ENCODE peak calls at places on chromosomes 11 and 22, in six cellular contexts. One of them, this sample, is unnamed.

GRCh38 chr11:2888266-2888968 is 2.8 kb upstream of the CDKN1C start:
- DNase-seq in naive thymus-derived CD8-positive, alpha-beta T cell: peak
- DNase-seq in GM12892: peak
- DNase-seq in dermis microvascular lymphatic vessel endothelial cell: peak
- DNase-seq in hypothalamus: peak
- DNase-seq in iris pigment epithelial cell: peak
- DNase-seq in this sample: peak

GRCh38 chr22:40116496-40117200 is 61.1 kb upstream of the TNRC6B start:
- DNase-seq in naive thymus-derived CD8-positive, alpha-beta T cell: peak
- DNase-seq in GM12892: no peak
- DNase-seq in dermis microvascular lymphatic vessel endothelial cell: peak
- DNase-seq in hypothalamus: no peak
- DNase-seq in iris pigment epithelial cell: no peak
- DNase-seq in this sample: no peak

GRCh38 chr22:20751185-20751851 is 22.6 kb upstream of the SERPIND1 start:
- DNase-seq in naive thymus-derived CD8-positive, alpha-beta T cell: no peak
- DNase-seq in GM12892: no peak
- DNase-seq in dermis microvascular lymphatic vessel endothelial cell: no peak
- DNase-seq in hypothalamus: no peak
- DNase-seq in iris pigment epithelial cell: no peak
- DNase-seq in this sample: no peak

GRCh38 chr11:69511358-69512015 is 30.0 kb downstream of the LINC01488 start:
- DNase-seq in naive thymus-derived CD8-positive, alpha-beta T cell: no peak
- DNase-seq in GM12892: no peak
- DNase-seq in dermis microvascular lymphatic vessel endothelial cell: no peak
- DNase-seq in hypothalamus: no peak
- DNase-seq in iris pigment epithelial cell: peak
- DNase-seq in this sample: no peak

GRCh38 chr11:61201476-61201875 is 1.8 kb upstream of the PGA3 start:
- DNase-seq in naive thymus-derived CD8-positive, alpha-beta T cell: no peak
- DNase-seq in GM12892: no peak
- DNase-seq in dermis microvascular lymphatic vessel endothelial cell: no peak
- DNase-seq in hypothalamus: no peak
- DNase-seq in iris pigment epithelial cell: no peak
- DNase-seq in this sample: no peak

GRCh38 chr11:134071766-134072403 is 3.0 kb downstream of the JAM3 start:
- DNase-seq in naive thymus-derived CD8-positive, alpha-beta T cell: no peak
- DNase-seq in GM12892: no peak
- DNase-seq in dermis microvascular lymphatic vessel endothelial cell: no peak
- DNase-seq in hypothalamus: no peak
- DNase-seq in iris pigment epithelial cell: no peak
- DNase-seq in this sample: no peak

GRCh38 chr11:12628322-12628721 is 45.9 kb upstream of the TEAD1 start:
- DNase-seq in naive thymus-derived CD8-positive, alpha-beta T cell: no peak
- DNase-seq in GM12892: no peak
- DNase-seq in dermis microvascular lymphatic vessel endothelial cell: no peak
- DNase-seq in hypothalamus: no peak
- DNase-seq in iris pigment epithelial cell: no peak
- DNase-seq in this sample: no peak

GRCh38 chr11:12070446-12071267 is 39.7 kb upstream of the MICAL2 start:
- DNase-seq in naive thymus-derived CD8-positive, alpha-beta T cell: no peak
- DNase-seq in GM12892: no peak
- DNase-seq in dermis microvascular lymphatic vessel endothelial cell: no peak
- DNase-seq in hypothalamus: no peak
- DNase-seq in iris pigment epithelial cell: no peak
- DNase-seq in this sample: no peak

GRCh38 chr11:123573291-123573690 is 81.1 kb downstream of the SCN3B start:
- DNase-seq in naive thymus-derived CD8-positive, alpha-beta T cell: no peak
- DNase-seq in GM12892: no peak
- DNase-seq in dermis microvascular lymphatic vessel endothelial cell: no peak
- DNase-seq in hypothalamus: no peak
- DNase-seq in iris pigment epithelial cell: no peak
- DNase-seq in this sample: no peak

GRCh38 chr22:41935015-41935908 is 8.7 kb upstream of the TNFRSF13C start:
- DNase-seq in naive thymus-derived CD8-positive, alpha-beta T cell: no peak
- DNase-seq in GM12892: no peak
- DNase-seq in dermis microvascular lymphatic vessel endothelial cell: no peak
- DNase-seq in hypothalamus: peak
- DNase-seq in iris pigment epithelial cell: no peak
- DNase-seq in this sample: no peak

GRCh38 chr11:1008001-1008400 is 28.5 kb downstream of the MUC6 start:
- DNase-seq in naive thymus-derived CD8-positive, alpha-beta T cell: no peak
- DNase-seq in GM12892: no peak
- DNase-seq in dermis microvascular lymphatic vessel endothelial cell: no peak
- DNase-seq in hypothalamus: no peak
- DNase-seq in iris pigment epithelial cell: no peak
- DNase-seq in this sample: no peak

GRCh38 chr22:22616636-22617035 is 27.8 kb upstream of the GGTLC2 start:
- DNase-seq in naive thymus-derived CD8-positive, alpha-beta T cell: no peak
- DNase-seq in GM12892: no peak
- DNase-seq in dermis microvascular lymphatic vessel endothelial cell: no peak
- DNase-seq in hypothalamus: no peak
- DNase-seq in iris pigment epithelial cell: no peak
- DNase-seq in this sample: no peak

GRCh38 chr11:2891901-2892214 is 6.3 kb upstream of the CDKN1C start:
- DNase-seq in naive thymus-derived CD8-positive, alpha-beta T cell: peak
- DNase-seq in GM12892: no peak
- DNase-seq in dermis microvascular lymphatic vessel endothelial cell: no peak
- DNase-seq in hypothalamus: no peak
- DNase-seq in iris pigment epithelial cell: no peak
- DNase-seq in this sample: no peak

GRCh38 chr11:48087974-48088681 is 107.8 kb downstream of the PTPRJ start:
- DNase-seq in naive thymus-derived CD8-positive, alpha-beta T cell: no peak
- DNase-seq in GM12892: no peak
- DNase-seq in dermis microvascular lymphatic vessel endothelial cell: peak
- DNase-seq in hypothalamus: no peak
- DNase-seq in iris pigment epithelial cell: no peak
- DNase-seq in this sample: no peak

GRCh38 chr11:126336646-126337045 is 18.8 kb upstream of the ST3GAL4 start:
- DNase-seq in naive thymus-derived CD8-positive, alpha-beta T cell: no peak
- DNase-seq in GM12892: no peak
- DNase-seq in dermis microvascular lymphatic vessel endothelial cell: peak
- DNase-seq in hypothalamus: no peak
- DNase-seq in iris pigment epithelial cell: no peak
- DNase-seq in this sample: no peak

GRCh38 chr11:108853864-108854263 is 189.0 kb downstream of the DDX10 start:
- DNase-seq in naive thymus-derived CD8-positive, alpha-beta T cell: no peak
- DNase-seq in GM12892: no peak
- DNase-seq in dermis microvascular lymphatic vessel endothelial cell: peak
- DNase-seq in hypothalamus: no peak
- DNase-seq in iris pigment epithelial cell: peak
- DNase-seq in this sample: no peak

GRCh38 chr11:69355346-69355940 is 61.5 kb downstream of the MYEOV start:
- DNase-seq in naive thymus-derived CD8-positive, alpha-beta T cell: no peak
- DNase-seq in GM12892: no peak
- DNase-seq in dermis microvascular lymphatic vessel endothelial cell: no peak
- DNase-seq in hypothalamus: no peak
- DNase-seq in iris pigment epithelial cell: no peak
- DNase-seq in this sample: no peak

GRCh38 chr11:6988506-6988905 is 31.6 kb downstream of the ZNF214 start:
- DNase-seq in naive thymus-derived CD8-positive, alpha-beta T cell: no peak
- DNase-seq in GM12892: no peak
- DNase-seq in dermis microvascular lymphatic vessel endothelial cell: no peak
- DNase-seq in hypothalamus: no peak
- DNase-seq in iris pigment epithelial cell: peak
- DNase-seq in this sample: no peak

GRCh38 chr11:41201156-41201555 is 258.3 kb downstream of the LRRC4C start:
- DNase-seq in naive thymus-derived CD8-positive, alpha-beta T cell: no peak
- DNase-seq in GM12892: no peak
- DNase-seq in dermis microvascular lymphatic vessel endothelial cell: no peak
- DNase-seq in hypothalamus: no peak
- DNase-seq in iris pigment epithelial cell: peak
- DNase-seq in this sample: no peak

GRCh38 chr22:38878001-38878400 is 6.0 kb upstream of the CBX6 start:
- DNase-seq in naive thymus-derived CD8-positive, alpha-beta T cell: no peak
- DNase-seq in GM12892: no peak
- DNase-seq in dermis microvascular lymphatic vessel endothelial cell: no peak
- DNase-seq in hypothalamus: no peak
- DNase-seq in iris pigment epithelial cell: no peak
- DNase-seq in this sample: no peak

GRCh38 chr11:78022397-78023396 is at the start of gene KCTD14:
- DNase-seq in naive thymus-derived CD8-positive, alpha-beta T cell: no peak
- DNase-seq in GM12892: no peak
- DNase-seq in dermis microvascular lymphatic vessel endothelial cell: peak
- DNase-seq in hypothalamus: no peak
- DNase-seq in iris pigment epithelial cell: no peak
- DNase-seq in this sample: no peak

GRCh38 chr11:130606181-130606580 is 157.7 kb downstream of the ADAMTS15 start:
- DNase-seq in naive thymus-derived CD8-positive, alpha-beta T cell: no peak
- DNase-seq in GM12892: no peak
- DNase-seq in dermis microvascular lymphatic vessel endothelial cell: no peak
- DNase-seq in hypothalamus: no peak
- DNase-seq in iris pigment epithelial cell: no peak
- DNase-seq in this sample: no peak

GRCh38 chr11:1226226-1226961 is 3.5 kb downstream of the MUC5B start:
- DNase-seq in naive thymus-derived CD8-positive, alpha-beta T cell: no peak
- DNase-seq in GM12892: peak
- DNase-seq in dermis microvascular lymphatic vessel endothelial cell: no peak
- DNase-seq in hypothalamus: no peak
- DNase-seq in iris pigment epithelial cell: no peak
- DNase-seq in this sample: no peak